ENCODE peak calls at places on chromosomes 16 and 17, in seven cellular contexts. I is A549, V is colonic mucosa, O is bronchial epithelial cell, P is GM13977, K is HFFc6, Q is omental fat pad. Z is an unnamed sample.

GRCh38 chr17:82289822-82290541 is 16.5 kb upstream of the CSNK1D start:
- DNase-seq in V (no peak), Q (no peak), O (no peak), K (no peak), P (no peak), I (no peak), Z (no peak)

GRCh38 chr17:72975509-72975908 is 117.0 kb downstream of the SLC39A11 start:
- DNase-seq in V (no peak), P (no peak), O (no peak), K (no peak), Q (no peak), I (no peak), Z (no peak)

GRCh38 chr17:78523939-78524655 is 53.1 kb downstream of the DNAH17 start:
- DNase-seq in P (no peak), I (peak), V (no peak), O (no peak), Q (no peak), K (no peak), Z (peak)

GRCh38 chr16:89443727-89444084 is 46.7 kb downstream of the ANKRD11 start:
- DNase-seq in Q (no peak), K (no peak), O (no peak), V (peak), P (no peak), I (no peak), Z (no peak)

GRCh38 chr17:52025231-52025630 is 133.3 kb downstream of the CA10 start:
- DNase-seq in V (no peak), O (peak), Q (no peak), I (no peak), K (no peak), P (no peak), Z (peak)

GRCh38 chr17:62854026-62854425 is 45.9 kb upstream of the MARCHF10 start:
- DNase-seq in O (no peak), I (no peak), Q (no peak), P (no peak), K (no peak), V (no peak), Z (no peak)

GRCh38 chr16:78609542-78610253 is 510.2 kb downstream of the WWOX start:
- DNase-seq in Q (no peak), P (no peak), V (no peak), I (no peak), O (no peak), K (no peak), Z (no peak)

GRCh38 chr17:48427598-48427997 is 2.4 kb downstream of the SKAP1 start:
- DNase-seq in O (no peak), I (no peak), V (no peak), Q (no peak), K (no peak), P (peak), Z (no peak)

GRCh38 chr17:60557805-60558204 is 31.8 kb upstream of the APPBP2 start:
- DNase-seq in P (no peak), V (no peak), Q (no peak), O (no peak), I (peak), K (no peak), Z (peak)

GRCh38 chr16:66524601-66525164 is 25.2 kb downstream of the TK2 start:
- DNase-seq in V (peak), K (no peak), O (no peak), Q (no peak), P (peak), I (no peak), Z (no peak)

GRCh38 chr16:84329849-84330684 is 35.4 kb downstream of the WFDC1 start:
- DNase-seq in Q (no peak), I (no peak), V (no peak), K (no peak), P (no peak), O (no peak), Z (no peak)

GRCh38 chr16:84368327-84368996 is at the start of gene ATP2C2:
- DNase-seq in V (peak), Q (no peak), K (no peak), I (no peak), O (no peak), P (no peak), Z (peak)

GRCh38 chr17:82577300-82577699 is 57.8 kb downstream of the FOXK2 start:
- DNase-seq in P (no peak), O (no peak), V (peak), Q (no peak), I (no peak), K (no peak), Z (no peak)

GRCh38 chr17:42980766-42981397 is 517 bp downstream of the RUNDC1 start:
- DNase-seq in O (peak), V (peak), K (peak), I (peak), P (peak), Q (no peak), Z (peak)

GRCh38 chr16:50960517-50961202 is 190.4 kb downstream of the SALL1 start:
- DNase-seq in I (no peak), O (no peak), P (no peak), Q (no peak), K (no peak), V (no peak), Z (no peak)

GRCh38 chr17:55717432-55717831 is 5.2 kb downstream of the TMEM100 start:
- DNase-seq in V (no peak), K (no peak), P (no peak), I (no peak), Q (no peak), O (no peak), Z (no peak)

GRCh38 chr16:55552621-55553020 is 13.9 kb upstream of the CAPNS2 start:
- DNase-seq in O (peak), Q (no peak), P (no peak), I (peak), V (no peak), K (peak), Z (peak)

GRCh38 chr16:22685162-22685830 is 128.7 kb upstream of the HS3ST2 start:
- DNase-seq in K (no peak), V (peak), O (no peak), Q (no peak), I (no peak), P (no peak), Z (no peak)

GRCh38 chr17:77089118-77089477 is 51.7 kb upstream of the SEC14L1 start:
- DNase-seq in I (no peak), K (no peak), V (no peak), O (no peak), P (no peak), Q (no peak), Z (peak)

GRCh38 chr17:34613064-34614019 is 34.0 kb downstream of the TMEM132E start:
- DNase-seq in K (no peak), V (no peak), Q (no peak), O (peak), P (no peak), I (no peak), Z (peak)

GRCh38 chr17:54967621-54968258 is 714 bp downstream of the COX11 start:
- DNase-seq in P (peak), I (peak), O (peak), V (peak), Q (no peak), K (peak), Z (peak)

GRCh38 chr16:17211797-17212196 is 259.0 kb downstream of the XYLT1 start:
- DNase-seq in V (no peak), Q (no peak), O (no peak), K (peak), P (peak), I (peak), Z (no peak)

GRCh38 chr16:68444058-68444657 is 4.2 kb downstream of the SMPD3 start:
- DNase-seq in K (peak), V (peak), Q (no peak), O (peak), I (no peak), P (no peak), Z (peak)

GRCh38 chr16:78490847-78491246 is 391.4 kb downstream of the WWOX start:
- DNase-seq in I (no peak), Q (no peak), K (no peak), V (no peak), P (no peak), O (peak), Z (no peak)

GRCh38 chr17:8985054-8985701 is 19.7 kb upstream of the PIK3R5 start:
- DNase-seq in V (no peak), O (no peak), P (no peak), I (no peak), K (no peak), Q (no peak), Z (no peak)

GRCh38 chr16:4586297-4586696 is 28.4 kb downstream of the UBALD1 start:
- DNase-seq in V (no peak), P (no peak), O (no peak), I (no peak), Q (no peak), K (no peak), Z (no peak)

GRCh38 chr17:32256695-32257013 is 9.0 kb upstream of the RHBDL3 start:
- DNase-seq in Q (no peak), I (no peak), O (no peak), K (no peak), P (no peak), V (no peak), Z (no peak)

GRCh38 chr16:89764711-89765201 is 43.4 kb downstream of the ZNF276 start:
- DNase-seq in Q (no peak), V (peak), O (no peak), I (no peak), P (peak), K (no peak), Z (no peak)

GRCh38 chr16:86651823-86652222 is 73.5 kb downstream of the FOXL1 start:
- DNase-seq in V (no peak), Q (no peak), O (no peak), I (no peak), K (no peak), P (no peak), Z (no peak)

GRCh38 chr17:72150632-72151460 is 30.0 kb downstream of the SOX9 start:
- DNase-seq in V (no peak), Q (no peak), O (no peak), K (no peak), P (no peak), I (peak), Z (no peak)

GRCh38 chr16:5916711-5917191 is 819.2 kb upstream of the EEF2KMT start:
- DNase-seq in K (no peak), I (no peak), P (no peak), V (peak), O (peak), Q (no peak), Z (peak)

GRCh38 chr17:1087381-1088241 is 90.7 kb downstream of the TIMM22 start:
- DNase-seq in Q (no peak), P (no peak), O (peak), K (no peak), V (peak), I (peak), Z (peak)

GRCh38 chr16:75118943-75119539 is 2.5 kb upstream of the LDHD start:
- DNase-seq in O (no peak), I (no peak), Q (no peak), P (no peak), V (no peak), K (no peak), Z (no peak)

GRCh38 chr16:68737046-68737729 is at the start of gene CDH1:
- DNase-seq in I (no peak), K (no peak), P (peak), O (peak), Q (no peak), V (peak), Z (peak)

GRCh38 chr17:77354721-77355455 is 214.1 kb downstream of the SEC14L1 start:
- DNase-seq in K (peak), I (peak), Q (no peak), V (peak), P (no peak), O (peak), Z (peak)

GRCh38 chr16:54673353-54673752 is 257.3 kb upstream of the IRX5 start:
- DNase-seq in I (peak), O (peak), Q (no peak), P (no peak), V (no peak), K (no peak), Z (peak)

GRCh38 chr17:44444735-44445105 is 55.3 kb upstream of the ITGA2B start:
- DNase-seq in P (no peak), K (peak), V (no peak), Q (no peak), I (peak), O (peak), Z (peak)

DNA sequence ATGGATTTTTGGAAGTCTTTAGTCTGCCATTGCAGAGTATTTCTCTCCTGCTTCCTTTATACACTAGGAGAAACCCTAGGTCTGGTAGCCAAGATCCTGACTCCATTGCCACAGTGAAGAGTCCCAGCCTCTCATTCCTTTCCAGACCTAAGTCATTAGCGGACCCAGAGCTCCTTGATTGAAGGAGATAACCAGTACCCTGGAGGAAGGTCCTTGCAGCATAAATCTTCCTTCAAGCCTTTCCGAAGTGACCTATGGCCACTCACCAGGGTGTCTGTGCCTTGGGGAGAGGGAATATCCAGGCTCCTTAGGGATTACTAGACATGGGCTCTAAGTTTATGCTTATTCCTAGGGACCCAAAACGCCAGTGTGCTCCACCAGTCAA is 35.8 kb downstream of the BCL7C start:
- DNase-seq in I (no peak), P (no peak), K (no peak), O (no peak), V (no peak), Q (no peak), Z (no peak)
- TF ChIP-seq CTCF in I (no peak), P (no peak), K (no peak), O (no peak), V (no peak), Q (no peak), Z (no peak)

GRCh38 chr17:64497565-64498035 is 746 bp upstream of the POLG2 start:
- DNase-seq in P (no peak), I (no peak), O (no peak), Q (no peak), V (no peak), K (no peak), Z (no peak)
- TF ChIP-seq CTCF in P (no peak), I (peak), O (no peak), Q (no peak), V (no peak), K (peak), Z (no peak)

GRCh38 chr16:28063611-28064061 is at the start of gene GSG1L:
- DNase-seq in I (no peak), V (no peak), K (no peak), O (no peak), P (peak), Q (no peak), Z (no peak)
- TF ChIP-seq CTCF in I (peak), V (no peak), K (no peak), O (no peak), P (peak), Q (no peak), Z (no peak)

GRCh38 chr16:3471518-3472176 is 23.6 kb downstream of the C16orf90 start:
- DNase-seq in Q (no peak), P (no peak), K (no peak), I (no peak), O (no peak), V (no peak), Z (no peak)
- TF ChIP-seq CTCF in Q (no peak), P (no peak), K (no peak), I (no peak), O (no peak), V (no peak), Z (no peak)

GRCh38 chr16:35188288-35189155 is 1729.1 kb downstream of the TP53TG3F start:
- DNase-seq in I (peak), Q (no peak), K (peak), O (peak), V (no peak), P (no peak), Z (peak)
- TF ChIP-seq CTCF in I (no peak), Q (no peak), K (peak), O (no peak), V (no peak), P (no peak), Z (no peak)

DNA sequence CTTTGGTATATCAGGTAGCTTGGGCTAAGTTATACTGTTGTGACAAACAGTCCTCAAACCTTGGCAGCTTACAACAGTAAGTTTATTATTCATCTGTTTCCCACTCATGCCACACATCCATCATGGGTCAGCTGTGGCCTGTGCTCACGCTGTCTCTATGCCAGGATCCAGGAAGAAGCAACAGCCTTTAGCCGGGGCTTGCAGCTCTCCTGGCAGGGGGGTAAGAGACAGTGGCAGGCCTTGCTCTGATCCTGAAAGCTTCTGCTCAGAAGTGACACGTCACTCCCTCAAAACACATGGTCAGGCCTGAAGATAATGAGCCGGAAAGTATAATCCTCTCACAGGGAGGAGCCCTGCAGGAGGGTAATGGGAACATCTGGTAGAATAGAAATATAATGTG is 377.6 kb downstream of the CPPED1 start:
- DNase-seq in O (no peak), K (peak), I (no peak), P (no peak), Q (no peak), V (no peak), Z (no peak)
- TF ChIP-seq CTCF in O (no peak), K (no peak), I (no peak), P (no peak), Q (no peak), V (no peak), Z (no peak)

GRCh38 chr17:39739885-39740356 is 2.2 kb downstream of the GRB7 start:
- DNase-seq in V (no peak), I (no peak), P (no peak), O (peak), K (no peak), Q (no peak), Z (peak)
- TF ChIP-seq CTCF in V (no peak), I (no peak), P (no peak), O (no peak), K (no peak), Q (no peak), Z (no peak)

GRCh38 chr17:74736423-74737298 is at the start of gene RAB37:
- DNase-seq in I (peak), O (no peak), V (peak), P (peak), K (no peak), Q (no peak), Z (no peak)
- TF ChIP-seq CTCF in I (peak), O (peak), V (peak), P (peak), K (peak), Q (no peak), Z (no peak)

GRCh38 chr17:37432671-37433070 is 26.0 kb downstream of the TADA2A start:
- DNase-seq in Q (no peak), O (no peak), P (no peak), I (no peak), K (no peak), V (no peak), Z (no peak)

GRCh38 chr17:37440424-37440823 is 33.7 kb downstream of the TADA2A start:
- DNase-seq in P (no peak), K (no peak), I (no peak), Q (no peak), O (no peak), V (no peak), Z (no peak)

DNA sequence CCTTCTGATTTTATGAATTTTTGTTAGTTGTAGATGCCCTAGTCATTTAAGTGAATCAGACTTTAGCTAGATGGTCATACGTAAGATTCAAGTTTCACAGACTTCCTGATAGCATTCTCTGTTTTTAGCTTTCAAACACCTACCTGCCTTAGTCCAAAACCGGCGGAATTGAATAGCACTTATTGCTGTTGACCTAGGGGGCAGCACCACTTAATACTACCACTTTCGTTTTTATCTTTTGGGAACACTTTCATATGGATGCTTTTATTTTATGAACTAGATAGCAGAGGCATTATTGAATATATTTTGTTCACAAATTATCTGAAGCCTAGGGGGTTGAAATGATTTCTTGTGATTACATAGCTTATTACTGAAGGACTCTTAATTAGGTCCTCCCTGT is 31.5 kb downstream of the TADA2A start:
- DNase-seq in I (peak), O (peak), P (no peak), Q (no peak), V (no peak), K (no peak), Z (peak)
- TF ChIP-seq CTCF in I (peak), O (peak), P (peak), Q (no peak), V (no peak), K (peak), Z (peak)